ENCODE peak calls at places on chromosomes 5 and 9, in ten cellular contexts. One of them, this sample, is unnamed.

GRCh38 chr5:130651440-130651839 is 513.6 kb downstream of the HINT1 start:
- DNase-seq in T follicular helper cell: no peak
- DNase-seq in T-helper 1 cell: no peak
- DNase-seq in ACHN: no peak
- DNase-seq in MCF 10A: no peak
- DNase-seq in Ammon's horn: no peak
- DNase-seq in neural crest cell: no peak
- DNase-seq in GM19239: no peak
- DNase-seq in cardiac muscle cell: no peak
- DNase-seq in lower lobe of right lung: no peak
- DNase-seq in this sample: no peak

GRCh38 chr9:15135167-15135792 is 171.7 kb downstream of the TTC39B start:
- DNase-seq in T follicular helper cell: peak; percentile 6
- DNase-seq in T-helper 1 cell: peak; percentile 17
- DNase-seq in ACHN: peak; percentile 70
- DNase-seq in MCF 10A: peak; percentile 82
- DNase-seq in Ammon's horn: peak; percentile 80
- DNase-seq in neural crest cell: peak; percentile 66
- DNase-seq in GM19239: peak; percentile 25
- DNase-seq in cardiac muscle cell: peak; percentile 86
- DNase-seq in lower lobe of right lung: no peak
- DNase-seq in this sample: peak; percentile 7

GRCh38 chr5:83428890-83429289 is 42.7 kb upstream of the VCAN start:
- DNase-seq in T follicular helper cell: no peak
- DNase-seq in T-helper 1 cell: no peak
- DNase-seq in ACHN: no peak
- DNase-seq in MCF 10A: no peak
- DNase-seq in Ammon's horn: no peak
- DNase-seq in neural crest cell: no peak
- DNase-seq in GM19239: no peak
- DNase-seq in cardiac muscle cell: no peak
- DNase-seq in lower lobe of right lung: no peak
- DNase-seq in this sample: no peak

GRCh38 chr9:23635276-23635675 is 190.8 kb downstream of the ELAVL2 start:
- DNase-seq in T follicular helper cell: no peak
- DNase-seq in T-helper 1 cell: no peak
- DNase-seq in ACHN: no peak
- DNase-seq in MCF 10A: no peak
- DNase-seq in Ammon's horn: no peak
- DNase-seq in neural crest cell: no peak
- DNase-seq in GM19239: no peak
- DNase-seq in cardiac muscle cell: no peak
- DNase-seq in lower lobe of right lung: no peak
- DNase-seq in this sample: no peak

GRCh38 chr9:34219421-34219820 is 40.6 kb downstream of the UBAP1 start:
- DNase-seq in T follicular helper cell: no peak
- DNase-seq in T-helper 1 cell: no peak
- DNase-seq in ACHN: no peak
- DNase-seq in MCF 10A: no peak
- DNase-seq in Ammon's horn: no peak
- DNase-seq in neural crest cell: no peak
- DNase-seq in GM19239: no peak
- DNase-seq in cardiac muscle cell: no peak
- DNase-seq in lower lobe of right lung: no peak
- DNase-seq in this sample: no peak

GRCh38 chr5:606526-607399 is 5.4 kb upstream of the CEP72 start:
- DNase-seq in T follicular helper cell: no peak
- DNase-seq in T-helper 1 cell: no peak
- DNase-seq in ACHN: no peak
- DNase-seq in MCF 10A: no peak
- DNase-seq in Ammon's horn: no peak
- DNase-seq in neural crest cell: no peak
- DNase-seq in GM19239: no peak
- DNase-seq in cardiac muscle cell: no peak
- DNase-seq in lower lobe of right lung: no peak
- DNase-seq in this sample: no peak

GRCh38 chr5:144333336-144333920 is 162.8 kb downstream of the KCTD16 start:
- DNase-seq in T follicular helper cell: no peak
- DNase-seq in T-helper 1 cell: no peak
- DNase-seq in ACHN: no peak
- DNase-seq in MCF 10A: peak; percentile 57
- DNase-seq in Ammon's horn: no peak
- DNase-seq in neural crest cell: no peak
- DNase-seq in GM19239: no peak
- DNase-seq in cardiac muscle cell: no peak
- DNase-seq in lower lobe of right lung: no peak
- DNase-seq in this sample: no peak

GRCh38 chr5:69148981-69149675 is 17.8 kb upstream of the CCNB1 start:
- DNase-seq in T follicular helper cell: no peak
- DNase-seq in T-helper 1 cell: no peak
- DNase-seq in ACHN: no peak
- DNase-seq in MCF 10A: no peak
- DNase-seq in Ammon's horn: no peak
- DNase-seq in neural crest cell: no peak
- DNase-seq in GM19239: no peak
- DNase-seq in cardiac muscle cell: no peak
- DNase-seq in lower lobe of right lung: no peak
- DNase-seq in this sample: no peak

GRCh38 chr9:36485647-36486453 is 85.8 kb upstream of the RNF38 start:
- DNase-seq in T follicular helper cell: no peak
- DNase-seq in T-helper 1 cell: no peak
- DNase-seq in ACHN: no peak
- DNase-seq in MCF 10A: peak; percentile 18
- DNase-seq in Ammon's horn: peak; percentile 15
- DNase-seq in neural crest cell: no peak
- DNase-seq in GM19239: no peak
- DNase-seq in cardiac muscle cell: no peak
- DNase-seq in lower lobe of right lung: no peak
- DNase-seq in this sample: no peak

GRCh38 chr5:2863133-2863532 is 111.7 kb upstream of the IRX2 start:
- DNase-seq in T follicular helper cell: no peak
- DNase-seq in T-helper 1 cell: no peak
- DNase-seq in ACHN: no peak
- DNase-seq in MCF 10A: no peak
- DNase-seq in Ammon's horn: no peak
- DNase-seq in neural crest cell: no peak
- DNase-seq in GM19239: no peak
- DNase-seq in cardiac muscle cell: no peak
- DNase-seq in lower lobe of right lung: no peak
- DNase-seq in this sample: no peak